ENCODE peak calls at places on chromosomes 4 and X, in four cellular contexts. I, Y, J and H are unnamed samples.

GRCh38 chr4:92600638-92601037 is 296.9 kb downstream of the GRID2 start:
- DNase-seq in I (no peak), Y (no peak), J (no peak), H (no peak)

GRCh38 chrX:97401586-97402101 is 517.9 kb downstream of the RPA4 start:
- DNase-seq in I (no peak), Y (no peak), J (no peak), H (no peak)

GRCh38 chr4:93199492-93199891 is 629.1 kb upstream of the ATOH1 start:
- DNase-seq in I (peak), Y (no peak), J (peak), H (no peak)

GRCh38 chr4:103754844-103755243 is 35.1 kb upstream of the TACR3 start:
- DNase-seq in I (no peak), Y (no peak), J (peak), H (no peak)

GRCh38 chrX:24619647-24620046 is 27.5 kb downstream of the PCYT1B start:
- DNase-seq in I (peak), Y (no peak), J (peak), H (no peak)

GRCh38 chr4:102717448-102718092 is 43.2 kb downstream of the MANBA start:
- DNase-seq in I (no peak), Y (no peak), J (no peak), H (no peak)

GRCh38 chr4:55733874-55734437 is 85.6 kb upstream of the EXOC1L start:
- DNase-seq in I (no peak), Y (peak), J (peak), H (no peak)

GRCh38 chr4:7844247-7844991 is 95.2 kb downstream of the AFAP1 start:
- DNase-seq in I (peak), Y (peak), J (peak), H (peak)

GRCh38 chr4:24582235-24582863 is 2.0 kb downstream of the DHX15 start:
- DNase-seq in I (no peak), Y (no peak), J (peak), H (no peak)

GRCh38 chr4:164508836-164509235 is 245.1 kb upstream of the SMIM31 start:
- DNase-seq in I (no peak), Y (no peak), J (no peak), H (no peak)

GRCh38 chr4:17614416-17615299 is at the start of gene MED28:
- DNase-seq in I (peak), Y (peak), J (peak), H (peak)

GRCh38 chr4:128868758-128869157 is 59.3 kb downstream of the JADE1 start:
- DNase-seq in I (no peak), Y (no peak), J (no peak), H (no peak)

GRCh38 chrX:55907968-55908607 is 190.5 kb downstream of the RRAGB start:
- DNase-seq in I (no peak), Y (peak), J (peak), H (peak)

GRCh38 chrX:2327423-2327822 is 173.4 kb downstream of the DHRSX start:
- DNase-seq in I (no peak), Y (no peak), J (no peak), H (no peak)

GRCh38 chr4:4254179-4254578 is 6.2 kb upstream of the TMEM128 start:
- DNase-seq in I (peak), Y (no peak), J (no peak), H (no peak)

GRCh38 chr4:16443504-16444088 is 217.3 kb upstream of the TAPT1 start:
- DNase-seq in I (no peak), Y (no peak), J (peak), H (no peak)

GRCh38 chr4:38034986-38035882 is 75.0 kb downstream of the PTTG2 start:
- DNase-seq in I (peak), Y (no peak), J (peak), H (peak)

GRCh38 chr4:101790521-101791188 is at the start of gene BANK1:
- DNase-seq in I (peak), Y (peak), J (no peak), H (peak)

GRCh38 chr4:71113294-71113693 is 119.8 kb downstream of the DCK start:
- DNase-seq in I (no peak), Y (no peak), J (no peak), H (no peak)

GRCh38 chrX:433771-434170 is 47.1 kb upstream of the PPP2R3B start:
- DNase-seq in I (no peak), Y (no peak), J (no peak), H (no peak)

GRCh38 chr4:87309625-87310024 is 13.1 kb downstream of the HSD17B13 start:
- DNase-seq in I (no peak), Y (no peak), J (peak), H (no peak)

GRCh38 chrX:110520053-110520452 is 161.4 kb downstream of the RTL9 start:
- DNase-seq in I (no peak), Y (no peak), J (no peak), H (no peak)

GRCh38 chr4:1834047-1834769 is 21.7 kb downstream of the LETM1 start:
- DNase-seq in I (no peak), Y (no peak), J (no peak), H (no peak)

GRCh38 chrX:136192839-136193414 is 45.6 kb downstream of the FHL1 start:
- DNase-seq in I (no peak), Y (no peak), J (no peak), H (no peak)

GRCh38 chr4:7904942-7905341 is 34.7 kb downstream of the AFAP1 start:
- DNase-seq in I (no peak), Y (no peak), J (peak), H (no peak)

GRCh38 chr4:151624606-151625565 is 135.9 kb downstream of the GATB start:
- DNase-seq in I (no peak), Y (no peak), J (no peak), H (no peak)

GRCh38 chrX:19904778-19905367 is 17.5 kb upstream of the SH3KBP1 start:
- DNase-seq in I (peak), Y (no peak), J (peak), H (peak)

GRCh38 chrX:17082831-17083230 is 136.4 kb downstream of the REPS2 start:
- DNase-seq in I (peak), Y (no peak), J (peak), H (no peak)

GRCh38 chr4:4455199-4455865 is 68.4 kb downstream of the NSG1 start:
- DNase-seq in I (no peak), Y (no peak), J (no peak), H (no peak)

GRCh38 chrX:16930392-16930791 is 16.1 kb upstream of the REPS2 start:
- DNase-seq in I (no peak), Y (no peak), J (peak), H (no peak)

GRCh38 chr4:5165419-5166369 is 114.4 kb downstream of the STK32B start:
- DNase-seq in I (no peak), Y (no peak), J (peak), H (no peak)

GRCh38 chr4:131091896-131092295 is 1995.9 kb downstream of the C4orf33 start:
- DNase-seq in I (peak), Y (no peak), J (peak), H (no peak)

GRCh38 chrX:129632443-129632842 is 22.3 kb downstream of the APLN start:
- DNase-seq in I (no peak), Y (no peak), J (no peak), H (no peak)